ENCODE peak calls at places on chromosomes 6 and 20, in six cellular contexts. D, Y, A, M, T and U are unnamed samples.

GRCh38 chr6:1724616-1725015 is 114.9 kb downstream of the FOXC1 start:
- DNase-seq in D (no peak), Y (no peak), A (peak; percentile 80), M (no peak), T (no peak), U (no peak)

GRCh38 chr6:3222506-3223038 is 4.9 kb downstream of the TUBB2B start:
- DNase-seq in D (no peak), Y (no peak), A (no peak), M (no peak), T (no peak), U (no peak)

GRCh38 chr20:50898475-50898874 is 32.8 kb downstream of the ADNP start:
- DNase-seq in D (no peak), Y (no peak), A (no peak), M (no peak), T (no peak), U (no peak)

GRCh38 chr6:13814938-13815575 is 700 bp upstream of the MCUR1 start:
- DNase-seq in D (no peak), Y (peak; percentile 12), A (no peak), M (no peak), T (no peak), U (peak; percentile 20)

GRCh38 chr20:63708301-63709148 is 686 bp downstream of the ZGPAT start:
- DNase-seq in D (no peak), Y (no peak), A (peak; percentile 53), M (no peak), T (no peak), U (no peak)

GRCh38 chr6:5677219-5678000 is 329.3 kb downstream of the NRN1 start:
- DNase-seq in D (no peak), Y (no peak), A (no peak), M (no peak), T (no peak), U (no peak)

GRCh38 chr6:150410395-150410794 is 41.6 kb downstream of the IYD start:
- DNase-seq in D (no peak), Y (no peak), A (no peak), M (no peak), T (no peak), U (no peak)

GRCh38 chr6:25436760-25437159 is 157.6 kb downstream of the CARMIL1 start:
- DNase-seq in D (no peak), Y (peak; percentile 20), A (no peak), M (no peak), T (no peak), U (no peak)

GRCh38 chr6:166406197-166406596 is 23.5 kb upstream of the MPC1 start:
- DNase-seq in D (no peak), Y (no peak), A (no peak), M (no peak), T (no peak), U (no peak)

GRCh38 chr6:67694127-67694526 is 941.0 kb upstream of the ADGRB3 start:
- DNase-seq in D (no peak), Y (no peak), A (no peak), M (no peak), T (no peak), U (no peak)

GRCh38 chr6:154613137-154613676 is 102.7 kb upstream of the CNKSR3 start:
- DNase-seq in D (peak; percentile 28), Y (no peak), A (no peak), M (no peak), T (no peak), U (no peak)

GRCh38 chr6:75275067-75275466 is 9.5 kb downstream of the TMEM30A start:
- DNase-seq in D (no peak), Y (no peak), A (no peak), M (no peak), T (no peak), U (no peak)

GRCh38 chr6:18148304-18149025 is 6.4 kb downstream of the TPMT start:
- DNase-seq in D (no peak), Y (no peak), A (no peak), M (no peak), T (no peak), U (no peak)

GRCh38 chr20:4071177-4071723 is 55.9 kb upstream of the RNF24 start:
- DNase-seq in D (no peak), Y (no peak), A (no peak), M (no peak), T (no peak), U (no peak)

GRCh38 chr6:39049575-39050283 is 1.1 kb downstream of the GLP1R start:
- DNase-seq in D (no peak), Y (peak; percentile 52), A (no peak), M (no peak), T (no peak), U (no peak)

GRCh38 chr20:2879148-2879547 is 5.9 kb downstream of the PTPRA start:
- DNase-seq in D (no peak), Y (no peak), A (no peak), M (no peak), T (no peak), U (no peak)

GRCh38 chr20:63703471-63703975 is 4.3 kb downstream of the ARFRP1 start:
- DNase-seq in D (no peak), Y (no peak), A (no peak), M (no peak), T (no peak), U (no peak)

GRCh38 chr20:7505835-7506221 is 434.4 kb downstream of the HAO1 start:
- DNase-seq in D (no peak), Y (no peak), A (no peak), M (no peak), T (no peak), U (no peak)

GRCh38 chr6:92479821-92480220 is 939.5 kb downstream of the EPHA7 start:
- DNase-seq in D (no peak), Y (no peak), A (no peak), M (no peak), T (no peak), U (no peak)

GRCh38 chr6:90256698-90257485 is 39.8 kb downstream of the BACH2 start:
- DNase-seq in D (no peak), Y (no peak), A (no peak), M (peak; percentile 62), T (no peak), U (no peak)

GRCh38 chr6:100460650-100461204 is 4.0 kb downstream of the SIM1 start:
- DNase-seq in D (peak; percentile 42), Y (no peak), A (no peak), M (no peak), T (no peak), U (no peak)

GRCh38 chr6:155335265-155335664 is 21.0 kb upstream of the TFB1M start:
- DNase-seq in D (no peak), Y (no peak), A (no peak), M (no peak), T (no peak), U (no peak)

GRCh38 chr6:15614277-15614676 is 48.6 kb downstream of the DTNBP1 start:
- DNase-seq in D (no peak), Y (no peak), A (peak; percentile 72), M (no peak), T (no peak), U (no peak)

GRCh38 chr20:50729925-50730764 is 1.2 kb upstream of the PARD6B start:
- DNase-seq in D (no peak), Y (peak; percentile 55), A (no peak), M (no peak), T (no peak), U (no peak)

DNA sequence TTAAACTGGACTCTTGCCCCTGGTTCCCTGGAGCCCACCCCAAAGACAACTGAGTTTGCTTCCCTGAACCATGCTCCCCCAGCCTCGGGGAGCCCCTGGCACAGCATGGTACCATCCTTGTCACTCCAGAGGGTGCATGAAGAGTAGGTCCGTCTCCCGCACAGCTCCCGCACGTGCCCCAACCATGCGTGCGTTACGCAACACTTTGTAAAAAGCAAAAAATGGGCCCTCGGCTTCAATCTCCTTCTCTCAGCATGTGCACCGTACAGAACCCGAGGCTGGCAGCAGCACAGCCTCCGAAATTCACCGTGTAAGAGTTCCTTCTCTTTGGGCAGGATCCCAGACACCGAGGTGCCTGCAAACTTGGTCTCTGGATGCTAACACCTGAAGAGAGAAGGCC is 5.6 kb downstream of the PMEPA1 start:
- DNase-seq in D (no peak), Y (no peak), A (no peak), M (no peak), T (no peak), U (no peak)
- H3K27ac ChIP-seq in D (no peak overlapping the region), Y (no peak overlapping the region), A (no peak overlapping the region), M (no peak overlapping the region), T (no peak overlapping the region), U (no peak overlapping the region)

DNA sequence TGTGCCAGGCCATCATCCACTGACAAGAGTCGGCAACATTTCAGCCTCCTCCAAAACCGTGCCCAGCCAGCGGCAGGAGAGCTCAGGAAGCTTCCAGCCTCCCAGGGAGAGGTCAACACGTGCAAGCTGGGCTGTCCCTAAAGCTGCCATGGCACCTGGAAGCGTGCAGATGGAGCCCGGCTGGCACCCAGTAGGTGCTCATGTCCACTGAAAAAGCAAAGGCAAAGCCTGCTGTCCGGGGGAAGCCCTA is 14.4 kb upstream of the TLDC2 start:
- DNase-seq in D (no peak), Y (no peak), A (no peak), M (no peak), T (no peak), U (no peak)
- H3K4me1 ChIP-seq in D (peaks cover 59% of the 10 kb centered on the region), Y (peaks cover 34% of the 10 kb centered on the region), A (peaks cover 56% of the 10 kb centered on the region), M (no peaks in the 10 kb centered on the region), T (peaks cover under 1% of the 10 kb centered on the region), U (peaks cover 4% of the 10 kb centered on the region)

GRCh38 chr6:114151070-114151685 is 180.2 kb upstream of the HDAC2 start:
- DNase-seq in D (no peak), Y (no peak), A (no peak), M (no peak), T (no peak), U (no peak)
- H3K36me3 ChIP-seq in D (no peaks in the 10 kb centered on the region), Y (no peaks in the 10 kb centered on the region), A (no peaks in the 10 kb centered on the region), M (no peaks in the 10 kb centered on the region), T (no peaks in the 10 kb centered on the region), U (no peaks in the 10 kb centered on the region)

GRCh38 chr6:52360601-52361346 is 1.2 kb upstream of the PAQR8 start:
- DNase-seq in D (no peak), Y (peak; percentile 14), A (no peak), M (no peak), T (no peak), U (no peak)
- H3K27ac ChIP-seq in D (peak overlapping the region; percentile 78), Y (peak overlapping the region; percentile 84), A (peak overlapping the region; percentile 85), M (peak overlapping the region; percentile 86), T (peak overlapping the region; percentile 93), U (peak overlapping the region; percentile 83)

DNA sequence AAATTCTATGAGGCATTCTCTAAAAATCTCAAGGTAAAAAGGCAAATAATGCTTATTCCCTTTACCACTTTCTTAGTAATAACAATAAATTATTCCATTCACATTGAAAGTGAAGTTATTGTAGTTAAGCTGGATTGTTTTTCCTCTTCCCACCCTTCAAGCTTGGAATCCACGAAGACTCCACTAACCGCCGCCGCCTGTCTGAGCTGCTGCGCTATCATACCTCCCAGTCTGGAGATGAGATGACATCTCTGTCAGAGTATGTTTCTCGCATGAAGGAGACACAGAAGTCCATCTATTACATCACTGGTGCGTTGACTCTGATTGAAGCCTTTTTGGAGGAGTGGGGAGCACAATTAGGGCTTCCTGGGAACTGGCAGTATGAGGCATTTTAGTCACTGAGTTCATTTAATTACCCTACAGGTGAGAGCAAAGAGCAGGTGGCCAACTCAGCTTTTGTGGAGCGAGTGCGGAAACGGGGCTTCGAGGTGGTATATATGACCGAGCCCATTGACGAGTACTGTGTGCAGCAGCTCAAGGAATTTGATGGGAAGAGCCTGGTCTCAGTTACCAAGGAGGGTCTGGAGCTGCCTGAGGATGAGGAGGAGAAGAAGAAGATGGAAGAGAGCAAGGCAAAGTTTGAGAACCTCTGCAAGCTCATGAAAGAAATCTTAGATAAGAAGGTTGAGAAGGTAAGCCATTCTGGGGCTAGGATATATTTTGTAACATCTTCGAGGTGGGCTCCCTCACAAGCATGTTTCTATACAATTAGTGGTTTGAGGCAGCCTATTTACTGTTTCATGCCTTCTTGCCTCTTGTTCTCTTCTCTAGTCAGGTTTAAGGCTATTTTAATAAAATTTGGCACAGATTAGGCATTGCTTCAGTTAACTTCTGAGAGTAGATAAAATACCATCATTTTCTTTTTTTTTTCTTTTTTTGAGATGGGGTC is 4.9 kb downstream of the HSP90AB1 start:
- DNase-seq in D (no peak), Y (no peak), A (no peak), M (no peak), T (no peak), U (no peak)
- H3K4me1 ChIP-seq in D (peaks cover 36% of the 10 kb centered on the region), Y (peaks cover 8% of the 10 kb centered on the region), A (peaks cover 57% of the 10 kb centered on the region), M (peaks cover 26% of the 10 kb centered on the region), T (peaks cover 22% of the 10 kb centered on the region), U (peaks cover 37% of the 10 kb centered on the region)